ENCODE peak calls at places on chromosome 14, in five cellular contexts. One of them, this sample, is unnamed.
A peak's percentile ranks its signal among the peaks of the same experiment; 100 is the strongest.

GRCh38 chr14:102516531-102517411 is 7.2 kb upstream of the ANKRD9 start:
- DNase-seq in HS-27A: no peak
- DNase-seq in neural crest cell: peak; percentile 83
- DNase-seq in NCI-H69: peak; percentile 62
- DNase-seq in OCI-LY7: peak; percentile 46
- DNase-seq in this sample: no peak

GRCh38 chr14:54606631-54607133 is 39.8 kb downstream of the SAMD4A start:
- DNase-seq in HS-27A: peak; percentile 81
- DNase-seq in neural crest cell: no peak
- DNase-seq in NCI-H69: no peak
- DNase-seq in OCI-LY7: no peak
- DNase-seq in this sample: no peak

GRCh38 chr14:89498836-89499235 is 81.8 kb upstream of the FOXN3 start:
- DNase-seq in HS-27A: no peak
- DNase-seq in neural crest cell: no peak
- DNase-seq in NCI-H69: no peak
- DNase-seq in OCI-LY7: no peak
- DNase-seq in this sample: no peak

GRCh38 chr14:88502740-88503139 is 52.1 kb downstream of the PTPN21 start:
- DNase-seq in HS-27A: no peak
- DNase-seq in neural crest cell: no peak
- DNase-seq in NCI-H69: no peak
- DNase-seq in OCI-LY7: no peak
- DNase-seq in this sample: no peak

GRCh38 chr14:23130875-23131274 is 11.8 kb upstream of the CEBPE start:
- DNase-seq in HS-27A: no peak
- DNase-seq in neural crest cell: no peak
- DNase-seq in NCI-H69: no peak
- DNase-seq in OCI-LY7: no peak
- DNase-seq in this sample: no peak

GRCh38 chr14:104972301-104973211 is 5.6 kb downstream of the AHNAK2 start:
- DNase-seq in HS-27A: no peak
- DNase-seq in neural crest cell: no peak
- DNase-seq in NCI-H69: peak; percentile 60
- DNase-seq in OCI-LY7: no peak
- DNase-seq in this sample: no peak

GRCh38 chr14:65804752-65805473 is 392.4 kb downstream of the FUT8 start:
- DNase-seq in HS-27A: no peak
- DNase-seq in neural crest cell: no peak
- DNase-seq in NCI-H69: no peak
- DNase-seq in OCI-LY7: no peak
- DNase-seq in this sample: no peak

GRCh38 chr14:99650189-99650588 is 5.3 kb downstream of the HHIPL1 start:
- DNase-seq in HS-27A: no peak
- DNase-seq in neural crest cell: no peak
- DNase-seq in NCI-H69: no peak
- DNase-seq in OCI-LY7: no peak
- DNase-seq in this sample: no peak

GRCh38 chr14:58697927-58698641 is 60.3 kb downstream of the DACT1 start:
- DNase-seq in HS-27A: no peak
- DNase-seq in neural crest cell: no peak
- DNase-seq in NCI-H69: peak; percentile 99
- DNase-seq in OCI-LY7: no peak
- DNase-seq in this sample: no peak

GRCh38 chr14:61662437-61663311 is 32.6 kb upstream of the HIF1A start:
- DNase-seq in HS-27A: peak; percentile 64
- DNase-seq in neural crest cell: no peak
- DNase-seq in NCI-H69: peak; percentile 40
- DNase-seq in OCI-LY7: peak; percentile 81
- DNase-seq in this sample: peak; percentile 86

GRCh38 chr14:69769623-69770022 is 2.7 kb downstream of the SRSF5 start:
- DNase-seq in HS-27A: no peak
- DNase-seq in neural crest cell: no peak
- DNase-seq in NCI-H69: no peak
- DNase-seq in OCI-LY7: no peak
- DNase-seq in this sample: no peak

GRCh38 chr14:23052182-23052623 is 5.1 kb downstream of the CDH24 start:
- DNase-seq in HS-27A: no peak
- DNase-seq in neural crest cell: no peak
- DNase-seq in NCI-H69: no peak
- DNase-seq in OCI-LY7: no peak
- DNase-seq in this sample: no peak

GRCh38 chr14:72443991-72444431 is 449.9 kb downstream of the DPF3 start:
- DNase-seq in HS-27A: no peak
- DNase-seq in neural crest cell: no peak
- DNase-seq in NCI-H69: no peak
- DNase-seq in OCI-LY7: peak; percentile 20
- DNase-seq in this sample: no peak

GRCh38 chr14:52467515-52468266 is 84.6 kb downstream of the TXNDC16 start:
- DNase-seq in HS-27A: no peak
- DNase-seq in neural crest cell: no peak
- DNase-seq in NCI-H69: no peak
- DNase-seq in OCI-LY7: no peak
- DNase-seq in this sample: no peak

GRCh38 chr14:71113376-71113775 is 206.1 kb downstream of the PCNX1 start:
- DNase-seq in HS-27A: no peak
- DNase-seq in neural crest cell: no peak
- DNase-seq in NCI-H69: no peak
- DNase-seq in OCI-LY7: no peak
- DNase-seq in this sample: no peak

GRCh38 chr14:52333823-52334657 is 19.9 kb downstream of the PTGER2 start:
- DNase-seq in HS-27A: no peak
- DNase-seq in neural crest cell: no peak
- DNase-seq in NCI-H69: peak; percentile 13
- DNase-seq in OCI-LY7: no peak
- DNase-seq in this sample: no peak

GRCh38 chr14:105484069-105484996 is 2.4 kb upstream of the CRIP1 start:
- DNase-seq in HS-27A: no peak
- DNase-seq in neural crest cell: no peak
- DNase-seq in NCI-H69: peak; percentile 35
- DNase-seq in OCI-LY7: no peak
- DNase-seq in this sample: no peak

GRCh38 chr14:106309423-106309822 is 783.0 kb downstream of the TMEM121 start:
- DNase-seq in HS-27A: no peak
- DNase-seq in neural crest cell: no peak
- DNase-seq in NCI-H69: no peak
- DNase-seq in OCI-LY7: no peak
- DNase-seq in this sample: no peak

GRCh38 chr14:34301107-34301734 is 160.8 kb downstream of the SPTSSA start:
- DNase-seq in HS-27A: peak; percentile 29
- DNase-seq in neural crest cell: peak; percentile 23
- DNase-seq in NCI-H69: peak; percentile 64
- DNase-seq in OCI-LY7: peak; percentile 42
- DNase-seq in this sample: peak; percentile 5

GRCh38 chr14:64634558-64634957 is 69.7 kb upstream of the PLEKHG3 start:
- DNase-seq in HS-27A: no peak
- DNase-seq in neural crest cell: no peak
- DNase-seq in NCI-H69: peak; percentile 58
- DNase-seq in OCI-LY7: no peak
- DNase-seq in this sample: no peak

GRCh38 chr14:75202671-75203070 is 26.3 kb upstream of the TMED10 start:
- DNase-seq in HS-27A: no peak
- DNase-seq in neural crest cell: no peak
- DNase-seq in NCI-H69: no peak
- DNase-seq in OCI-LY7: no peak
- DNase-seq in this sample: no peak

GRCh38 chr14:62778847-62779246 is 266.4 kb downstream of the KCNH5 start:
- DNase-seq in HS-27A: no peak
- DNase-seq in neural crest cell: no peak
- DNase-seq in NCI-H69: no peak
- DNase-seq in OCI-LY7: no peak
- DNase-seq in this sample: no peak

GRCh38 chr14:106277503-106277902 is 751.1 kb downstream of the TMEM121 start:
- DNase-seq in HS-27A: no peak
- DNase-seq in neural crest cell: no peak
- DNase-seq in NCI-H69: peak; percentile 48
- DNase-seq in OCI-LY7: peak; percentile 41
- DNase-seq in this sample: no peak

GRCh38 chr14:95185452-95186392 is 28.4 kb upstream of the DICER1 start:
- DNase-seq in HS-27A: no peak
- DNase-seq in neural crest cell: no peak
- DNase-seq in NCI-H69: no peak
- DNase-seq in OCI-LY7: no peak
- DNase-seq in this sample: no peak

GRCh38 chr14:93430319-93430801 is 379 bp upstream of the UNC79 start:
- DNase-seq in HS-27A: no peak
- DNase-seq in neural crest cell: peak; percentile 37
- DNase-seq in NCI-H69: peak; percentile 96
- DNase-seq in OCI-LY7: no peak
- DNase-seq in this sample: no peak

GRCh38 chr14:103905861-103906456 is 22.3 kb upstream of the TDRD9 start:
- DNase-seq in HS-27A: no peak
- DNase-seq in neural crest cell: no peak
- DNase-seq in NCI-H69: peak; percentile 59
- DNase-seq in OCI-LY7: no peak
- DNase-seq in this sample: no peak

GRCh38 chr14:69133206-69134125 is 19.5 kb downstream of the DCAF5 start:
- DNase-seq in HS-27A: no peak
- DNase-seq in neural crest cell: no peak
- DNase-seq in NCI-H69: peak; percentile 80
- DNase-seq in OCI-LY7: no peak
- DNase-seq in this sample: no peak

GRCh38 chr14:34539407-34540180 is at the start of gene EAPP:
- DNase-seq in HS-27A: peak; percentile 91
- DNase-seq in neural crest cell: peak; percentile 91
- DNase-seq in NCI-H69: no peak
- DNase-seq in OCI-LY7: peak; percentile 96
- DNase-seq in this sample: peak; percentile 89

GRCh38 chr14:36716614-36717184 is 55.0 kb downstream of the PAX9 start:
- DNase-seq in HS-27A: no peak
- DNase-seq in neural crest cell: no peak
- DNase-seq in NCI-H69: peak; percentile 79
- DNase-seq in OCI-LY7: no peak
- DNase-seq in this sample: no peak

GRCh38 chr14:104570869-104571635 is 8.5 kb upstream of the C14orf180 start:
- DNase-seq in HS-27A: no peak
- DNase-seq in neural crest cell: no peak
- DNase-seq in NCI-H69: no peak
- DNase-seq in OCI-LY7: no peak
- DNase-seq in this sample: no peak

GRCh38 chr14:36845346-36846042 is 183.8 kb downstream of the PAX9 start:
- DNase-seq in HS-27A: no peak
- DNase-seq in neural crest cell: no peak
- DNase-seq in NCI-H69: peak; percentile 78
- DNase-seq in OCI-LY7: no peak
- DNase-seq in this sample: no peak

GRCh38 chr14:50943943-50944646 is at the start of gene PYGL:
- DNase-seq in HS-27A: no peak
- DNase-seq in neural crest cell: peak; percentile 67
- DNase-seq in NCI-H69: peak; percentile 86
- DNase-seq in OCI-LY7: peak; percentile 50
- DNase-seq in this sample: no peak

This sample was measured in kidney epithelial cell.